ENCODE peak calls at places on chromosomes 16 and 17, in nine cellular contexts. E is spleen, J is breast epithelium, M is transverse colon, K is SK-N-SH, U is stomach, S is suprapubic skin, C is HepG2, F is K562. R is an unnamed sample.

GRCh38 chr16:80084614-80085013 is 456.2 kb upstream of the DYNLRB2 start:
- DNase-seq in C (peak; percentile 41), E (no peak), F (peak; percentile 40), M (peak; percentile 27), K (no peak), J (no peak), S (peak; percentile 62), U (peak; percentile 51), R (peak; percentile 82)

GRCh38 chr17:45222273-45222993 is 748 bp downstream of the FMNL1 start:
- DNase-seq in U (no peak), F (peak; percentile 79), E (peak; percentile 86), S (no peak), C (no peak), J (no peak), K (peak; percentile 65), M (no peak), R (no peak)

GRCh38 chr16:69937465-69937951 is 13.6 kb upstream of the CLEC18A start:
- DNase-seq in K (peak; percentile 65), C (peak; percentile 50), J (no peak), S (no peak), E (no peak), F (peak; percentile 35), M (no peak), U (no peak), R (no peak)

GRCh38 chr17:34797724-34798123 is 163.5 kb downstream of the CCT6B start:
- DNase-seq in E (no peak), M (no peak), S (no peak), C (peak; percentile 6), J (no peak), F (peak; percentile 75), U (no peak), K (no peak), R (no peak)

GRCh38 chr17:31488264-31488981 is 96.9 kb downstream of the RAB11FIP4 start:
- DNase-seq in F (peak; percentile 26), S (no peak), E (peak; percentile 90), U (peak; percentile 61), C (no peak), J (no peak), M (peak; percentile 50), K (peak; percentile 68), R (no peak)

GRCh38 chr17:41738077-41738800 is 3.8 kb upstream of the HAP1 start:
- DNase-seq in C (peak; percentile 78), K (peak; percentile 92), J (peak; percentile 83), M (peak; percentile 87), E (peak; percentile 94), S (peak; percentile 86), U (peak; percentile 90), F (peak; percentile 93), R (peak; percentile 88)

GRCh38 chr17:15157051-15157450 is 108.1 kb downstream of the PMP22 start:
- DNase-seq in C (no peak), M (no peak), F (no peak), J (no peak), E (no peak), S (no peak), K (no peak), U (no peak), R (no peak)

GRCh38 chr17:66677201-66677981 is 157.5 kb upstream of the CACNG5 start:
- DNase-seq in S (no peak), K (no peak), M (no peak), J (no peak), F (no peak), U (no peak), E (no peak), C (no peak), R (no peak)

GRCh38 chr17:17926840-17927449 is 45.3 kb downstream of the TOM1L2 start:
- DNase-seq in S (no peak), U (no peak), C (peak; percentile 32), E (no peak), M (no peak), K (no peak), F (no peak), J (no peak), R (no peak)

GRCh38 chr16:27401768-27402568 is at the start of gene IL21R:
- DNase-seq in J (no peak), E (peak; percentile 96), C (no peak), M (peak; percentile 74), F (peak; percentile 29), U (peak; percentile 50), S (no peak), K (peak; percentile 38), R (peak; percentile 69)

GRCh38 chr17:66737524-66737923 is 97.4 kb upstream of the CACNG5 start:
- DNase-seq in F (no peak), S (peak; percentile 53), M (no peak), C (no peak), J (no peak), K (no peak), U (no peak), E (no peak), R (peak; percentile 69)

GRCh38 chr17:60231234-60231633 is 81.5 kb downstream of the CA4 start:
- DNase-seq in S (no peak), K (peak; percentile 53), U (no peak), C (peak; percentile 18), M (no peak), E (no peak), J (no peak), F (no peak), R (no peak)

GRCh38 chr16:47026947-47027346 is 53.5 kb upstream of the DNAJA2 start:
- DNase-seq in K (no peak), M (no peak), S (no peak), U (no peak), J (no peak), C (no peak), F (no peak), E (no peak), R (no peak)

GRCh38 chr17:21233581-21234337 is 19.5 kb downstream of the NATD1 start:
- DNase-seq in M (no peak), C (no peak), K (no peak), F (no peak), J (no peak), E (no peak), U (no peak), S (no peak), R (no peak)

GRCh38 chr17:32516940-32517711 is 30.3 kb downstream of the CDK5R1 start:
- DNase-seq in C (no peak), M (no peak), S (no peak), K (no peak), U (no peak), F (no peak), J (no peak), E (no peak), R (peak; percentile 35)

GRCh38 chr17:80084773-80085172 is 16.6 kb upstream of the GAA start:
- DNase-seq in S (no peak), M (no peak), K (no peak), E (no peak), U (no peak), C (no peak), F (no peak), J (no peak), R (no peak)

GRCh38 chr17:60888812-60889709 is 211.4 kb downstream of the BCAS3 start:
- DNase-seq in U (no peak), S (no peak), J (no peak), C (no peak), E (no peak), M (no peak), K (no peak), F (no peak), R (no peak)

GRCh38 chr16:12697437-12697836 is 106.2 kb downstream of the CPPED1 start:
- DNase-seq in F (no peak), S (no peak), C (no peak), U (no peak), K (no peak), J (no peak), M (no peak), E (no peak), R (no peak)

GRCh38 chr17:57080708-57081107 is 4.3 kb upstream of the AKAP1 start:
- DNase-seq in E (no peak), F (no peak), J (no peak), M (no peak), C (no peak), S (no peak), U (no peak), K (no peak), R (no peak)

GRCh38 chr16:3824121-3824795 is 56.3 kb downstream of the CREBBP start:
- DNase-seq in M (no peak), E (no peak), F (no peak), C (no peak), U (no peak), S (no peak), K (no peak), J (no peak), R (no peak)
- H3K4me1 ChIP-seq in M (peaks cover 60% of the 10 kb centered on the region), E (peaks cover 100% of the 10 kb centered on the region), F (peaks cover 22% of the 10 kb centered on the region), C (peaks cover 38% of the 10 kb centered on the region), U (peaks cover 98% of the 10 kb centered on the region), S (peaks cover 63% of the 10 kb centered on the region), K (peaks cover 37% of the 10 kb centered on the region), J (peaks cover 11% of the 10 kb centered on the region), R (peaks cover 87% of the 10 kb centered on the region)

GRCh38 chr16:521381-522210 is 5.9 kb upstream of the CAPN15 start:
- DNase-seq in E (no peak), K (no peak), F (no peak), J (no peak), M (peak; percentile 84), S (peak; percentile 79), C (no peak), U (peak; percentile 70), R (no peak)
- TF ChIP-seq POLR2AphosphoS5 in E (no peak), K (no peak), F (no peak), J (no peak), M (peak; percentile 36), S (no peak), C (no peak), U (no peak), R (no peak)

DNA sequence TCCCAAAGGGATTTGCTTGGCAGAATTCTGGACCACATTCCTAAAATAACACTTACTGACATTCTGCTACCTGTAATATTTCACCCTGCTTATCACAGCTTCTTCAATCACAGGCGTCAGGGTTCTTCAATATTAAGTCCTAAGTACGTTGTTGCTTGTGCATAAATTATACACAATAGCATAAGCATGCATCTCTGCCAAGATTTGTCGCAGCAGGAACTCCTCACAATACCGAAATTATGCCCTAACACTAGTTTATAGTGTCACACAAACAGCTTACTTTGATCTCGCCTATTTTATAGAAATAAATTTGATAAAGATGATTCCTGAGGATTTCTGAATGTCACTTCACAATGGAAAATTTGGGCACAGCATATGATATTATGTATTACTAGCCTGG is 48.8 kb downstream of the UBE2G1 start:
- DNase-seq in K (no peak), U (no peak), C (no peak), E (no peak), J (no peak), S (no peak), F (no peak), M (no peak), R (no peak)
- H3K4me1 ChIP-seq in K (peaks cover 12% of the 10 kb centered on the region), U (peaks cover 59% of the 10 kb centered on the region), C (peaks cover 52% of the 10 kb centered on the region), E (peaks cover 82% of the 10 kb centered on the region), J (no peaks in the 10 kb centered on the region), S (peaks cover 56% of the 10 kb centered on the region), F (no peaks in the 10 kb centered on the region), M (peaks cover 58% of the 10 kb centered on the region), R (peaks cover 69% of the 10 kb centered on the region)

GRCh38 chr16:4090476-4090875 is 25.8 kb downstream of the ADCY9 start:
- DNase-seq in C (no peak), U (no peak), M (peak; percentile 47), S (peak; percentile 61), F (no peak), K (no peak), E (no peak), J (no peak), R (no peak)
- TF ChIP-seq POLR2AphosphoS5 in C (no peak), U (no peak), M (no peak), S (no peak), F (no peak), K (no peak), E (no peak), J (no peak), R (no peak)

R was measured in sigmoid colon.